ENCODE peak calls at places on chromosomes 5 and 9, in four cellular contexts. Q is AG04450, J is body of pancreas, M is EL. Y is an unnamed sample.

GRCh38 chr9:35338086-35338485 is 151.8 kb upstream of the RUSC2 start:
- DNase-seq in Q (no peak), J (no peak), M (no peak), Y (no peak)

GRCh38 chr5:64165500-64166200 is at the start of gene RNF180:
- DNase-seq in Q (no peak), J (peak; percentile 69), M (peak; percentile 30), Y (peak; percentile 52)

GRCh38 chr5:56620903-56621680 is 194.3 kb upstream of the MAP3K1 start:
- DNase-seq in Q (no peak), J (no peak), M (peak; percentile 85), Y (no peak)

GRCh38 chr5:74326571-74327338 is 313.8 kb downstream of the ENC1 start:
- DNase-seq in Q (peak; percentile 85), J (peak; percentile 20), M (peak; percentile 97), Y (no peak)

GRCh38 chr9:124309665-124310064 is 51.9 kb downstream of the NEK6 start:
- DNase-seq in Q (peak; percentile 90), J (no peak), M (peak; percentile 99), Y (peak; percentile 49)

GRCh38 chr5:164027738-164028137 is 522.3 kb downstream of the MAT2B start:
- DNase-seq in Q (no peak), J (no peak), M (no peak), Y (no peak)

GRCh38 chr5:134572811-134573210 is 47.3 kb downstream of the JADE2 start:
- DNase-seq in Q (no peak), J (no peak), M (no peak), Y (no peak)

GRCh38 chr9:34988218-34989055 is 1.1 kb upstream of the DNAJB5 start:
- DNase-seq in Q (no peak), J (no peak), M (peak; percentile 58), Y (no peak)

GRCh38 chr5:112694853-112695709 is 42.6 kb upstream of the APC start:
- DNase-seq in Q (no peak), J (no peak), M (peak; percentile 72), Y (no peak)

GRCh38 chr5:180771839-180772238 is 30.8 kb downstream of the MGAT1 start:
- DNase-seq in Q (no peak), J (no peak), M (no peak), Y (no peak)

GRCh38 chr5:53090229-53090628 is 19.3 kb downstream of the MOCS2 start:
- DNase-seq in Q (no peak), J (no peak), M (no peak), Y (no peak)

GRCh38 chr5:61687371-61687770 is 355.3 kb downstream of the ZSWIM6 start:
- DNase-seq in Q (no peak), J (no peak), M (no peak), Y (no peak)

GRCh38 chr5:123090641-123091257 is 1.7 kb downstream of the PRDM6 start:
- DNase-seq in Q (no peak), J (no peak), M (no peak), Y (no peak)

GRCh38 chr5:10364186-10364689 is 10.7 kb downstream of the MARCHF6 start:
- DNase-seq in Q (no peak), J (no peak), M (no peak), Y (no peak)

GRCh38 chr5:152572812-152573211 is 167.7 kb upstream of the NMUR2 start:
- DNase-seq in Q (no peak), J (no peak), M (no peak), Y (no peak)

GRCh38 chr5:39755986-39756385 is 331.2 kb upstream of the DAB2 start:
- DNase-seq in Q (peak; percentile 79), J (peak; percentile 43), M (peak; percentile 96), Y (no peak)

GRCh38 chr9:652896-653295 is 188.6 kb upstream of the DMRT1 start:
- DNase-seq in Q (no peak), J (peak; percentile 53), M (no peak), Y (no peak)

GRCh38 chr9:126869368-126869767 is 8.9 kb downstream of the ZBTB34 start:
- DNase-seq in Q (no peak), J (no peak), M (no peak), Y (no peak)

Y was measured in lung.